ENCODE peak calls at places on chromosome 1, in six cellular contexts. W is GM12891, C is K562, Y is H1, H is HepG2, D is GM12878. M is an unnamed sample.

GRCh38 chr1:204255966-204256365 is 42.2 kb upstream of the GOLT1A start:
- DNase-seq in C (no peak), D (no peak), W (no peak), Y (no peak), H (no peak), M (no peak)

GRCh38 chr1:150022357-150022756 is 11.8 kb upstream of the OTUD7B start:
- DNase-seq in Y (no peak), C (no peak), D (no peak), W (no peak), H (peak; percentile 34), M (no peak)

GRCh38 chr1:119097380-119097779 is 43.1 kb downstream of the WARS2 start:
- DNase-seq in Y (no peak), D (no peak), C (no peak), H (no peak), W (no peak), M (no peak)

GRCh38 chr1:46637444-46638083 is 21.0 kb upstream of the MOB3C start:
- DNase-seq in D (no peak), H (no peak), W (no peak), C (no peak), Y (no peak), M (no peak)

GRCh38 chr1:23548704-23549143 is 10.6 kb downstream of the ID3 start:
- DNase-seq in Y (no peak), W (no peak), C (no peak), H (no peak), D (no peak), M (no peak)

GRCh38 chr1:205630241-205630640 is 1.6 kb downstream of the ELK4 start:
- DNase-seq in Y (no peak), C (no peak), H (no peak), D (no peak), W (no peak), M (no peak)

GRCh38 chr1:228081578-228082259 is 789 bp upstream of the ARF1 start:
- DNase-seq in Y (no peak), W (no peak), D (no peak), H (no peak), C (peak; percentile 87), M (peak; percentile 44)

GRCh38 chr1:183126000-183126366 is 60.1 kb upstream of the LAMC2 start:
- DNase-seq in H (no peak), C (no peak), Y (no peak), D (no peak), W (no peak), M (no peak)

GRCh38 chr1:211579434-211580302 is 707 bp upstream of the SLC30A1 start:
- DNase-seq in C (no peak), Y (peak; percentile 21), W (no peak), D (no peak), H (peak; percentile 87), M (no peak)

GRCh38 chr1:14924455-14925325 is 228.9 kb upstream of the TMEM51 start:
- DNase-seq in C (peak; percentile 81), H (no peak), D (no peak), Y (no peak), W (peak; percentile 25), M (peak; percentile 34)

GRCh38 chr1:218531936-218532335 is 186.8 kb downstream of the TGFB2 start:
- DNase-seq in C (no peak), D (no peak), Y (no peak), H (no peak), W (no peak), M (no peak)
- TF ChIP-seq POLR2A in C (no peak), D (no peak), Y (no peak), H (no peak), W (no peak), M (no peak)

DNA sequence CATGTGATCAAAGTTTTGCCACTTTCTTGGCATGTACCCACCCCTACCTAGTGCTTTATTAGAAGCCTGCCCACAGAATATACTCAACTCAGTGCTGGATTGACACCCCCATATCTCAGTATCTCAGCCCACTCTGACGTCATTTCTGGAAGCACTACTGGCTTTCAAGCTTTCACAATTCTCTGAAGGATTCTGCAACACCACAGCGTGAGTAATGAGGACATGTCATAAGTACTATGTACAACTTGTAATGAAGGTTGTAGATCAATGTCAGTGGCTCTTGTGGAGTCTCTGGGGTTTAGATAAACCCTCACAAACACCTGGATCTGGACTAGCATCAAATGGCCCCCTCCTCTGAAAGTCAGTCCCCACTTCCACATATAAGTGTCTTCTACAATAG is 57.2 kb downstream of the TNFSF4 start:
- DNase-seq in C (no peak), H (no peak), W (no peak), D (no peak), Y (no peak), M (no peak)
- TF ChIP-seq TAF1 in C (no peak), H (no peak), W (no peak), D (no peak), Y (no peak), M (no peak)

GRCh38 chr1:37477198-37477931 is 3.0 kb downstream of the ZC3H12A start:
- DNase-seq in Y (no peak), D (peak; percentile 81), H (peak; percentile 31), C (no peak), W (peak; percentile 63), M (peak; percentile 63)
- TF ChIP-seq POLR2A in Y (no peak), D (peak; percentile 69), H (no peak), C (no peak), W (peak; percentile 60), M (peak; percentile 70)

GRCh38 chr1:163170975-163171676 is 31.6 kb downstream of the RGS5 start:
- DNase-seq in D (no peak), H (no peak), Y (no peak), W (no peak), C (peak; percentile 21), M (no peak)
- TF ChIP-seq TAF1 in D (no peak), H (no peak), Y (no peak), W (no peak), C (no peak), M (no peak)

GRCh38 chr1:67769633-67770256 is 63.5 kb downstream of the GNG12 start:
- DNase-seq in H (no peak), W (no peak), Y (no peak), C (no peak), D (no peak), M (no peak)

GRCh38 chr1:67771776-67772175 is 61.5 kb downstream of the GNG12 start:
- DNase-seq in D (no peak), W (no peak), Y (no peak), H (no peak), C (no peak), M (no peak)

GRCh38 chr1:67768480-67768879 is 64.8 kb downstream of the GNG12 start:
- DNase-seq in D (no peak), H (no peak), W (no peak), C (no peak), Y (no peak), M (no peak)

GRCh38 chr1:67773462-67773861 is 59.8 kb downstream of the GNG12 start:
- DNase-seq in W (no peak), D (no peak), Y (no peak), C (no peak), H (no peak), M (no peak)

DNA sequence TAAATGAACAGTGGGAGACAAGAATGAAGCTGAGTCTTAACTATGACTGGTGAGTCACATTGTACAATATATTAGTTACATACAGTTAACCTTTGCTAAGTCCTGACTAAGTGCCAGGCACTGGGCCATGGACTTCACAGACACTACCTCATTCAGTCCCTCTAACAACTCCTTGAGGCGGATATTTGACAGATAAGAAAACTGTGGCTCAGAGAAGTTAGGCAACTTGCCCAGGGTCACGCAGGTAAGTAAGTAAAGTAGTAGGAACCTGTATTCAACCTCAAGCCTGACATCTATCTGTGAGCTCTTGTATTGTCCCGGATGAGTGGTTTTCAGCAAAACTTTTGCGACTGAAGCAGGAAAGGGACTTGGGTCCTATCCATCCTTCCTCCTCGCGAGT is 62.1 kb downstream of the GNG12 start:
- DNase-seq in Y (no peak), H (no peak), C (peak; percentile 65), W (no peak), D (no peak), M (no peak)
- TF ChIP-seq POLR2A in Y (no peak), H (no peak), C (no peak), W (no peak), D (no peak), M (no peak)

GRCh38 chr1:48470506-48470905 is 1.5 kb downstream of the SPATA6 start:
- DNase-seq in H (no peak), Y (no peak), D (no peak), C (no peak), W (no peak), M (no peak)
- TF ChIP-seq TAF1 in H (no peak), Y (no peak), D (no peak), C (no peak), W (no peak), M (no peak)

DNA sequence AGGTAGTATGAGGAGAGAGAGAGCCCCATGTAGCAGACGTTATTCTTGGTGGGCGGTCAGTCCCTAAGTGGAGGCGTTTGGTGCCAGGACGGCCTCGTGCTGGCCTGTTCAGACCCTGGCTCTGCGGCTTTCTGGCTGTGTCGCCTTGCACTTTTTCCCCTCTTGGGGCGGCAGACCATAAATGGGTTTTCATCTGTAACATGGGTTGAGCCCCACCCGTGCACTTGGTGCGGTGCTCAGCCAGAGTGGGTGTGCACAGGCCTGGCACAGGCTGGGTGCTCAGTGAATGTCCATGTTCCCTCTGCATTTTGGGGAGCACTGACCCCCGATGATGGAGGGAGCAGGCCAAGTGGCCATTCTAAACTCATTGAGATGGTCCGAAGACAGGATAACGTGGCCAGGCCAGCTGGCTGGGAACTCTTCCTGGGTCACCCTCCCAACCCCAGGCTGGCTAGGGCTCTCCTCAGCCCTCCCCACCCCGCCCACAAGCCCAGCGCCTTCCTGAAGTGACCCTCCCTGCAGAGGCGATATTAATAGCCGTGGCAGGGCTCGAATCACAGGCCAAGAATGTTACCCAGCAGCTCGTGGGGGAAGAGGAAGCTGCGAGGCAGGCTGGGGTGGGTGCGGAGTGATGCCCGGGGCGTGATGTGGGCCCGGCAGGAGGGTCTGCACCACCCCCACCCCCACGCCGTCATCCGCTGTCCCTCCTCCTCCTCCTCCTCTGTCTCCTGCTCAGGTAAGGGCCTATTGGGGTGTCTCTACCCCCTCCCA is 78.5 kb downstream of the ARHGEF10L start:
- DNase-seq in H (no peak), W (no peak), C (no peak), D (no peak), Y (no peak), M (no peak)
- TF ChIP-seq POLR2A in H (no peak), W (no peak), C (no peak), D (no peak), Y (no peak), M (no peak)

M was measured in GM12892.